ENCODE peak calls at places on chromosome 3, in four cellular contexts. J is choroid plexus epithelial cell, D is GM13977, N is PC-3. C is an unnamed sample.

GRCh38 chr3:170470063-170471006 is 51.7 kb downstream of the CLDN11 start:
- DNase-seq in J (peak), N (no peak), D (no peak), C (no peak)

GRCh38 chr3:28703858-28704257 is 355.2 kb upstream of the AZI2 start:
- DNase-seq in D (no peak), J (no peak), N (no peak), C (no peak)

GRCh38 chr3:110583373-110583935 is 488.2 kb upstream of the NECTIN3 start:
- DNase-seq in J (no peak), D (no peak), N (peak), C (no peak)

GRCh38 chr3:9730747-9731205 is 759 bp upstream of the BRPF1 start:
- DNase-seq in D (no peak), J (no peak), N (no peak), C (no peak)

GRCh38 chr3:151918253-151919029 is 45.0 kb downstream of the SUCNR1 start:
- DNase-seq in N (peak), D (peak), J (peak), C (no peak)

GRCh38 chr3:47780727-47781325 is 867 bp downstream of the SMARCC1 start:
- DNase-seq in N (peak), J (peak), D (no peak), C (no peak)

GRCh38 chr3:95655363-95655986 is 1158.9 kb upstream of the EPHA6 start:
- DNase-seq in D (no peak), J (no peak), N (no peak), C (no peak)

GRCh38 chr3:16064660-16065414 is 109.6 kb upstream of the GALNT15 start:
- DNase-seq in D (no peak), J (peak), N (peak), C (no peak)

GRCh38 chr3:97884724-97885123 is 62.9 kb downstream of the CRYBG3 start:
- DNase-seq in N (no peak), J (no peak), D (no peak), C (no peak)

GRCh38 chr3:58120075-58120812 is 90.5 kb downstream of the DNASE1L3 start:
- DNase-seq in D (no peak), J (peak), N (no peak), C (no peak)

GRCh38 chr3:190338717-190339116 is 16.5 kb upstream of the CLDN1 start:
- DNase-seq in J (no peak), N (peak), D (no peak), C (no peak)

GRCh38 chr3:190340071-190340470 is 17.8 kb upstream of the CLDN1 start:
- DNase-seq in J (peak), D (no peak), N (no peak), C (no peak)

GRCh38 chr3:190336516-190337189 is 14.4 kb upstream of the CLDN1 start:
- DNase-seq in N (no peak), J (no peak), D (no peak), C (no peak)

GRCh38 chr3:190333961-190334360 is 11.7 kb upstream of the CLDN1 start:
- DNase-seq in D (no peak), N (no peak), J (no peak), C (no peak)

GRCh38 chr3:190339130-190339529 is 16.9 kb upstream of the CLDN1 start:
- DNase-seq in D (peak), J (peak), N (peak), C (no peak)
- TF ChIP-seq CTCF in D (peak), J (peak), N (peak), C (no peak)

GRCh38 chr3:54434761-54435160 is 312.4 kb downstream of the CACNA2D3 start:
- DNase-seq in N (no peak), J (no peak), D (no peak), C (no peak)

GRCh38 chr3:54427951-54428871 is 305.9 kb downstream of the CACNA2D3 start:
- DNase-seq in D (peak), N (peak), J (peak), C (peak)

GRCh38 chr3:54432975-54433374 is 310.6 kb downstream of the CACNA2D3 start:
- DNase-seq in N (no peak), D (no peak), J (no peak), C (no peak)

GRCh38 chr3:54433846-54434245 is 311.5 kb downstream of the CACNA2D3 start:
- DNase-seq in N (peak), D (no peak), J (no peak), C (peak)
- TF ChIP-seq CTCF in N (peak), D (no peak), J (no peak), C (peak)

GRCh38 chr3:134428396-134428795 is 54.1 kb upstream of the AMOTL2 start:
- DNase-seq in N (no peak), J (no peak), D (no peak), C (no peak)

GRCh38 chr3:134430174-134430573 is 55.6 kb downstream of the ANAPC13 start:
- DNase-seq in N (no peak), J (no peak), D (no peak), C (no peak)

GRCh38 chr3:134425943-134426342 is 51.7 kb upstream of the AMOTL2 start:
- DNase-seq in J (no peak), N (no peak), D (no peak), C (no peak)

GRCh38 chr3:134426660-134427181 is 52.5 kb upstream of the AMOTL2 start:
- DNase-seq in N (no peak), J (peak), D (no peak), C (no peak)

DNA sequence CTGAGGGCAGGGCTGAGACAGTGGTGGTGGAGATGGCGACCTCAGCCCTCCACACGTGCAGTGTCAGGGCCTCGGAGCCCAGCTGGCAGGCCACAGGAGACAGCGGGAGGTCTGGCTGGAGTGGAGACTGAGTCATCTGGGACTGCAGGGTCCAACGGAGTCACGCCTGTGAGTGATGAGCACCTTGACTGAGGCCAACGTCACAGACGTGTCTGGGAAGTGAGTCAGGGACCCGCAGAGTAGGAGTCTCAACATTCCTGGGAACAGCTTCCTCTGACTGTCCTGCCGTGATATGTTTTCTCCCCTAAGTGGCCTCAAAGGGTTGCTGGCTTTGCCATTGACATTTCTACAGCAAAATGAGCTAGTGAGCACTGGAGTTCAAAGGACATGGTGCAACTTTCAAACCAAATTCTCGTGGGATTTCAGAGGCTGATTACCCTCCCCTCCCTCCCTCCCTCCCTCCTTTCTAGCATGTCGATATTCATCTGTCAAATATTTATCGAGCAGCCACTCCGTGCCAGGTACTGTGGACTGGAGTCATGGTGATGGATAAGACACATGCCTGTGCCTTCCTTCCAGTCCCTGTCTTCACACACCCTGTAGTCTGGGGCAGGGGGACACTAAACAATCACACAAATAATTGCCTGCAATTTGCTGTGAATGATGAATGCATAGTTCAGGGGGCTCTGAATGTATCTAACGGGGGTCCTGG is 53.3 kb upstream of the AMOTL2 start:
- DNase-seq in D (no peak), J (peak), N (peak), C (no peak)
- TF ChIP-seq CTCF in D (no peak), J (no peak), N (no peak), C (no peak)

GRCh38 chr3:195260286-195260905 is 10.6 kb downstream of the XXYLT1 start:
- DNase-seq in N (peak), D (peak), J (no peak), C (no peak)
- TF ChIP-seq CTCF in N (no peak), D (no peak), J (peak), C (peak)

DNA sequence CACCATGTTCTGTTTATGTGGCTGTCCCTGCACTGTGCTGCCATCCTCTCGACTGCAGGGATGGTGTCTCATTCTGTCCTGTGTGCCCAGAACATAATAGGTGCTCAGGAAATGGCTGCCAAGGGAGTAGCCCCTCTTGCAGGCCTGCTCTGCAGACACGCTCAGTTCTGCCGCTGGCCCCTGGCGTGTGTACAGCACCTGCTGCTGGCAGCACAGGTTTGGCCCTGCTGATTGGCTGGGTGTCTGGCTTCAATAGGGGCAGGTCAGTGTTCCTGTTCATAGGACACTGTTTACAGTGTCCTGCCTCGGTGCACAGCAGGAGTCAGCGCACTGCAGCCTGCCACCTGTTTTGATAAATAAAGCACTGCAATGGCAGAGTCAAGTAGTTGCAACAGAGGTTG is 146.9 kb downstream of the DNAJB8 start:
- DNase-seq in D (no peak), J (no peak), N (no peak), C (no peak)
- TF ChIP-seq CTCF in D (no peak), J (no peak), N (no peak), C (no peak)